ENCODE peak calls at places on chromosome 2, in five cellular contexts. Z is GM06990; E is CD4-positive, alpha-beta T cell; V is cardiac muscle cell; A is adrenal gland. Y is an unnamed sample.
A peak's percentile ranks its signal among the peaks of the same experiment; 100 is the strongest.

GRCh38 chr2:151730242-151730975 is 3.9 kb downstream of the NEB start:
- DNase-seq in Z (peak; percentile 20), E (no peak), V (no peak), A (no peak), Y (no peak)

GRCh38 chr2:29006986-29007301 is 25.8 kb downstream of the TOGARAM2 start:
- DNase-seq in Z (no peak), E (no peak), V (no peak), A (no peak), Y (no peak)

GRCh38 chr2:176892818-176893217 is 319.8 kb upstream of the HNRNPA3 start:
- DNase-seq in Z (no peak), E (no peak), V (no peak), A (no peak), Y (no peak)

GRCh38 chr2:35989040-35989439 is 366.5 kb upstream of the CRIM1 start:
- DNase-seq in Z (no peak), E (no peak), V (no peak), A (no peak), Y (no peak)

GRCh38 chr2:136108461-136108860 is 9.5 kb downstream of the CXCR4 start:
- DNase-seq in Z (no peak), E (no peak), V (peak; percentile 4), A (no peak), Y (no peak)

GRCh38 chr2:58428286-58428552 is 187.1 kb upstream of the FANCL start:
- DNase-seq in Z (peak; percentile 28), E (no peak), V (peak; percentile 25), A (no peak), Y (no peak)

GRCh38 chr2:37148325-37148724 is 8.5 kb downstream of the EIF2AK2 start:
- DNase-seq in Z (no peak), E (no peak), V (no peak), A (no peak), Y (no peak)

GRCh38 chr2:178292586-178292985 is 98.3 kb downstream of the OSBPL6 start:
- DNase-seq in Z (no peak), E (no peak), V (no peak), A (no peak), Y (no peak)

GRCh38 chr2:71824436-71824835 is 323.2 kb downstream of the CYP26B1 start:
- DNase-seq in Z (no peak), E (no peak), V (no peak), A (no peak), Y (no peak)

GRCh38 chr2:170026361-170026760 is 151.6 kb upstream of the MYO3B start:
- DNase-seq in Z (no peak), E (no peak), V (no peak), A (no peak), Y (no peak)

DNA sequence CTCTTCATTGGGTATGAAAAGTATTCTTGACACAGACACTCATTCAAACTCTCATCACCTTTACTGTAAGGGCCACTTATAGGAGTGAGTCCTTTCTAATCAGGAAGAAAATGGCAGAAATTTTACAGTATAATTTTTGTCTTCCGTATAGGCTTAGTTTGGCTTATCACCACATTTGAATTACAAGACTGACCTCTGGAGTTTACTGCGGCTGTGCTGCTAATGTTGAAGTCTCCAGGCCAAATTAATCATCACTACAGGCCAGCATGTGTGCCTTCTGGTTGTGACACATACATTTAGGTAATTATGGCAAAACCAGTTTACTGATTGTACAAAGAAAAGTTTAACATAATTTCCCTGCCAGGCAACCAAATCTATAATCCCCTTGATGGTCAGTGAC is 753.6 kb upstream of the GCFC2 start:
- DNase-seq in Z (no peak), E (no peak), V (no peak), A (no peak), Y (no peak)
- TF ChIP-seq CTCF in Z (no peak), E (no peak), V (no peak), A (no peak), Y (no peak)

GRCh38 chr2:144071461-144071860 is 448.5 kb downstream of the ZEB2 start:
- DNase-seq in Z (no peak), E (no peak), V (peak; percentile 58), A (no peak), Y (no peak)
- TF ChIP-seq CTCF in Z (no peak), E (no peak), V (peak; percentile 51), A (peak; percentile 35), Y (peak; percentile 42)

DNA sequence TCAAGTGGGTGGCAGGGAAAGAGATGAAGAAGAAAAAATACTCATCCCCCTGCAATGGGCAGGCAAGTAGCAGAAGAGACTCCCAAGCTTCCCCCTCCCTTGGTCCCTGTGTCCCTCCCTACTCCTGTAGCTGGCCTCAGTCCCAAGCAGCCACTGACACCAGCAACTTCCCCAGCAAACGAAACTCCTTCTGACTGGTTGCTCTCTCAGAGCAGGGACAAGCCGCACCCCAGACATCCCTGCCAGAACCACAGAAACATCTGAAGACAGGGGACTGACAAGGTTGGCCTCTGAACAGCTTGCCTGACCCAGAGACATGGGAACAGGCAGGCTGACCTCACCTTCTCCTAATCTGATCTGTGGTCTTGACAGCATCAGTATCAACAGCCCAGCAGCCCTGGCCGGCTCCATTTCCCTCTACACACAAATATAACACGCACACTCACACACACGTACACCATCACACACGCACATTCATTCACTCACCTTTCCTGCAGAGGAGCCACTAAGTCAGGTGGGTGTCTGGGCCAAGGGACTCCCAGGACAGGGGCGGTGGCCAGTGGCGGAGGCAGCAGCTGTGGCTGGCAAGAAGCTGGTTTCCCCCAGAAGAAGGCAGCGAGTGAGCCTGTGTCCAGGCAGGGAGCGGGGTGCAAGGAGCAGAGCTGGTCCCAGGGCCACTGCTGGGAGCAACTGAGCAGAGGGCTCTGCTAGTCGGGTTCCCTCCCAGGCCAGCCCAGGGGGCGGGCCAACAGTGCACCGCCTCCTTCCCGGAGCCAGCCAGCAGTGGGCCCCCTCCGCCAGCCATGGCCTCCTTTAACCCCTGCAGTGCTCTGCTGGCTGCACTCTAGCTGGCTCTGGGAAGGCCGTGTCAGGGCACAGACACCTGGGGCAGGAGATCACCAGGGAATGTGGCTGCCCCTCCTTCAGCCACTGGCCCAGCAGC is 59.1 kb downstream of the TNS1 start:
- DNase-seq in Z (no peak), E (no peak), V (peak; percentile 76), A (peak; percentile 93), Y (no peak)
- TF ChIP-seq CTCF in Z (no peak), E (no peak), V (peak; percentile 23), A (no peak), Y (peak; percentile 28)

GRCh38 chr2:69154031-69154430 is 141.1 kb downstream of the ANTXR1 start:
- DNase-seq in Z (no peak), E (no peak), V (peak; percentile 90), A (no peak), Y (peak; percentile 62)

GRCh38 chr2:69156624-69157023 is 143.6 kb downstream of the ANTXR1 start:
- DNase-seq in Z (no peak), E (no peak), V (no peak), A (no peak), Y (no peak)

GRCh38 chr2:69152847-69153246 is 139.9 kb downstream of the ANTXR1 start:
- DNase-seq in Z (no peak), E (no peak), V (no peak), A (no peak), Y (no peak)

GRCh38 chr2:69159988-69160387 is 147.0 kb downstream of the ANTXR1 start:
- DNase-seq in Z (no peak), E (no peak), V (no peak), A (no peak), Y (no peak)

DNA sequence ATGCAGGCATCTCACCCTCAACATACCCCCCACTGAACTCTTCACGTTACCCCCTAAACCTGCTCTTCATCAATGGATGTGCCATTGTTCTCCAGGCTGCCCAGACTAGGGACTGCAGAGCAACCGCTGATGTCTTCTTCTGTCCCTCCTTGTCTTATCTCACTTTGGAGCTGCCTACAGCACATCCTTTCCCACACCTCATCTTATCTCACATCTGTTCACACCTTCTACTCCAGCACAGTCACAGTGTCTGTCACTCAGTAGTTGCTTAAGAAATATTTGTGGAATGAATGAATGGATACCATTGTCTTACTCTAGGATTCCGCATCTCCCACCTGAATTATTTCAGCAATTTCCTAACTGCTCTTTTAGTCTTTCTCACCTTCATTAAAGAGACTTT is 144.5 kb downstream of the ANTXR1 start:
- DNase-seq in Z (no peak), E (no peak), V (no peak), A (no peak), Y (no peak)
- TF ChIP-seq CTCF in Z (no peak), E (no peak), V (no peak), A (no peak), Y (no peak)

DNA sequence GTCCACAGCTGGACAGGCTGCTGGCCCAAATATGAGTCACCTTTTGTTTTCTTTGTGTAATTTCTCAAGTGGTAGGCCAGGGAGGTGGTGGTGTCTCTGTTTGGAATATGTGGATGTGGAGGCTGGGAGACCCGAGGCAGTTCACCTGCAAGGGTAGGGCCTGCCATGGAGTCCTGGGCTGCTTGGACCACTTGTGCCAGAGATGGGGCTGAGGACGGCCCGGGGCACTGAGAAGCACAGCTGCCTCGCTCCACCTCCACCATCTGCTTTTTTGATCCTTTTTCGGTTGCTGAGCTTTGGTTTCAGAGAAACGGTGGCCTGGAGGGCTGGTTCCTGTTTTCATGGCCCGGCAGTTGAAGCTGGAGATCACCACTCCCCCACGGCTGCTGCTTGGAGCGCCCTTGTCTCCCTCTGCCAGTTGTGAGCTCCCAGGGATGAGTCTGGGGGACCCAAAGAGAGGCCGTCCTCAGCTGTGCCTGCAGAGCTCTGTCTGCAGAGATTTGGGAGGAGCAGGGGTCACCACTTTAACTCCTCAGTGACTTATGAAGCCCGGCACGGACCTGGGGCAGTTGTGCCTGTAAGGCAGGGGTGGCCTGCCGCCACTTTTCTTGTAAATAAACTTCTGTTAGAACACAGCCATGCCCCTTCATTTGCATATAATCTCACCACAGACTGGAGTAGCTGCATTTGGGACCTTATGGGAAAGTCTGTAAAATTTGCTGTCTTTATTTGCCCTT is 67.6 kb upstream of the MCFD2 start:
- DNase-seq in Z (peak; percentile 85), E (no peak), V (peak; percentile 60), A (no peak), Y (no peak)
- TF ChIP-seq CTCF in Z (no peak), E (no peak), V (no peak), A (no peak), Y (no peak)

GRCh38 chr2:166057363-166058169 is 70.3 kb downstream of the SCN1A start:
- DNase-seq in Z (no peak), E (no peak), V (peak; percentile 64), A (no peak), Y (no peak)
- TF ChIP-seq CTCF in Z (peak; percentile 42), E (no peak), V (peak; percentile 51), A (peak; percentile 61), Y (peak; percentile 44)

DNA sequence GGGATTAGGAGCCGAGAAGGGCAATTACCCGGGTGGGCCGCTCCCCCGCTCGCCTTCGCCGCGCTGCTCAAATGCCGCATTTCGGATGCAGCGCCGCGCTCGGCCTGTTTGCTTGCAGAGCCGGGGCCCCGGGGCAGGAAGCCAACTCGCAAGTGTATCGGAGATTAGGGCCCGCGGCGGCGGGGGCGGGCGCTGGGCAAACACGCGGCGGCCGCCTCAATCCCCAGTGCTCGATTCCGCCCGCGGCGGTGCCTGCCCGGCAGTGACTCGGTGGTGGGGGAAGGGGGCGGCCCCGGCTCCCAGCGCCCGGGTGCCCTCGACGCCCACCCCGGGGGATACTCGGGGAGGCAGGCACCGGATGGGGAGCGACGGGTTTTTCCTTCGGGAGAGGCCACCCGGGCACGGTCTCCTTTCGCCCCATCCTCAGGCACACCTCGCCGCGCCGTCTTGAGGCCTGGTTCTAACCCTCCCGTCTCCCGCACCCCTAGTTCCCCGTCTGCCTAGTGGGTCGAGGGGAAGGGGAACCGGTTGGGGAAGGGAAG is 26.6 kb upstream of the NOTO start:
- DNase-seq in Z (peak; percentile 49), E (peak; percentile 69), V (peak; percentile 82), A (peak; percentile 88), Y (no peak)
- TF ChIP-seq CTCF in Z (no peak), E (no peak), V (no peak), A (no peak), Y (no peak)

GRCh38 chr2:74474899-74475298 is 2.4 kb upstream of the MRPL53 start:
- DNase-seq in Z (no peak), E (no peak), V (peak; percentile 8), A (no peak), Y (no peak)
- TF ChIP-seq CTCF in Z (peak; percentile 29), E (no peak), V (peak; percentile 30), A (no peak), Y (no peak)

Y was measured in AG09319.